ENCODE peak calls at places on chromosomes 6 and 20, in four cellular contexts. G is CD8-positive, alpha-beta T cell; X is sigmoid colon; K is lower lobe of right lung. B is an unnamed sample.

GRCh38 chr20:59255256-59255655 is 45.2 kb upstream of the EDN3 start:
- DNase-seq in G (no peak), K (no peak), X (no peak), B (no peak)

GRCh38 chr20:62635852-62636251 is 6.5 kb upstream of the SLCO4A1 start:
- DNase-seq in X (no peak), G (no peak), K (no peak), B (no peak)

GRCh38 chr6:3318821-3319540 is 60.2 kb downstream of the PSMG4 start:
- DNase-seq in G (no peak), K (no peak), X (peak; percentile 40), B (no peak)

GRCh38 chr6:141056945-141057635 is 1075.6 kb upstream of the GJE1 start:
- DNase-seq in G (no peak), K (no peak), X (no peak), B (no peak)

GRCh38 chr20:10769700-10770099 is 95.9 kb upstream of the JAG1 start:
- DNase-seq in K (no peak), X (no peak), G (no peak), B (no peak)

GRCh38 chr6:108914235-108915022 is 66.2 kb downstream of the ARMC2 start:
- DNase-seq in G (peak; percentile 17), X (no peak), K (no peak), B (no peak)

GRCh38 chr20:49846206-49846807 is 33.7 kb downstream of the SLC9A8 start:
- DNase-seq in K (no peak), X (no peak), G (peak; percentile 44), B (no peak)

GRCh38 chr6:139982652-139983051 is 608.2 kb upstream of the CITED2 start:
- DNase-seq in G (no peak), X (no peak), K (no peak), B (no peak)

GRCh38 chr6:6001443-6001842 is 5.3 kb downstream of the NRN1 start:
- DNase-seq in X (no peak), G (no peak), K (no peak), B (no peak)

GRCh38 chr20:32018269-32019155 is 8.3 kb downstream of the CCM2L start:
- DNase-seq in K (peak; percentile 74), X (no peak), G (peak; percentile 20), B (peak; percentile 86)

GRCh38 chr6:134984821-134985220 is 34.9 kb upstream of the ALDH8A1 start:
- DNase-seq in K (no peak), X (no peak), G (no peak), B (no peak)

GRCh38 chr6:39214846-39215639 is 14.2 kb downstream of the KCNK5 start:
- DNase-seq in K (peak; percentile 67), G (no peak), X (no peak), B (no peak)

GRCh38 chr20:35734777-35735649 is 7.0 kb downstream of the RBM39 start:
- DNase-seq in K (no peak), X (no peak), G (no peak), B (no peak)
- H3K4me1 ChIP-seq in K (peaks cover 88% of the 10 kb centered on the region), X (peaks cover 94% of the 10 kb centered on the region), G (peaks cover 88% of the 10 kb centered on the region), B (peaks cover 90% of the 10 kb centered on the region)

GRCh38 chr20:1423625-1424106 is 30.8 kb upstream of the FKBP1A start:
- DNase-seq in G (no peak), K (peak; percentile 53), X (no peak), B (no peak)
- H3K27ac ChIP-seq in G (no peak overlapping the region), K (no peak overlapping the region), X (no peak overlapping the region), B (no peak overlapping the region)

GRCh38 chr6:13859871-13860555 is 45.7 kb upstream of the MCUR1 start:
- DNase-seq in X (no peak), G (no peak), K (no peak), B (no peak)
- H3K4me3 ChIP-seq in X (peak overlapping the region; percentile 40), G (no peak overlapping the region), K (peak overlapping the region; percentile 39), B (peak overlapping the region; percentile 45)

DNA sequence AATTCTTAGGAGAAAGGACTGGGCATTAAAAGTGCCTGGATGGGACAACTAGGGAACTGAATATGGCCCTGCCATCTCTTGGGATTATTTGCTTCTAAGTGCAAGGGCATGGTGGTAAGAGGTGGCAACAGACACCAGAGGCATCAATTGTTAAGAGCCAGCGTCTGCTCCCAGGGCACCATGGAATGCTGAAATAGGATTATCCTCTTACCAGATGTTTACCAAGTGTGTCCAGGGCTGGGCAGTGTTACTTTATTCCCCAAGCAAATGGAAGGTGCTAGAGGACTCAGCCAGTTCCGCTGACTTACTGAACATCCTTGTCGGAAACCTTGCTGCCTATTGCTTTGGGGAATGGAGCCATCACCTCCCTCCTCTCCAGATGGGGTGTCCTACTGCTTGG is 273.6 kb upstream of the SUPT3H start:
- DNase-seq in X (no peak), K (no peak), G (no peak), B (no peak)
- H3K4me1 ChIP-seq in X (peaks cover 18% of the 10 kb centered on the region), K (no peaks in the 10 kb centered on the region), G (peaks cover 6% of the 10 kb centered on the region), B (no peaks in the 10 kb centered on the region)

DNA sequence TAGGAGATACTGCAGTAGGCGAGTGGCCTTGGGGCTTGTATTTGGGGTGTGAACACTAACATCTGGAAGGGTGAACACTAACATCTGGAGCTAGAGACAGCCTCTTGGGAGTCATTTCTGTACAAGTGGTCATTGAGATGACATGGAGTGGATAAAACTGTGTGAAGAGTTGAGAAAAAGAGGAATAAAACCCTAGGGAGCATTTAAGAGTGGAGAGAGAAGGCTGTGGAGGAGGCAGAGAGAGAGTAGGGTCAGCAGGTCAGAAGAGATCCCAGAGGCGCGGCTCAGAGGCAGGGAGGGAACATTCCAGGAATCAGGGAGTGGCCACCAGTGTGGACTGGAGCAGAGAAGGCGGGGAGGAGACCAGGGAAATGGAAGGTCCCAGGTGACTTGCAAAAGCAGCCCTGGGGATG is 202.0 kb upstream of the RNF24 start:
- DNase-seq in X (no peak), G (no peak), K (no peak), B (no peak)
- H3K27ac ChIP-seq in X (no peak overlapping the region), G (no peak overlapping the region), K (no peak overlapping the region), B (no peak overlapping the region)

GRCh38 chr20:47464380-47465101 is 37.1 kb upstream of the NCOA3 start:
- DNase-seq in K (no peak), G (no peak), X (peak; percentile 68), B (peak; percentile 81)
- H3K4me3 ChIP-seq in K (no peak overlapping the region), G (no peak overlapping the region), X (no peak overlapping the region), B (no peak overlapping the region)

GRCh38 chr20:43987018-43987417 is 72.4 kb downstream of the TOX2 start:
- DNase-seq in K (no peak), G (no peak), X (no peak), B (no peak)

GRCh38 chr20:43991264-43991663 is 76.6 kb downstream of the TOX2 start:
- DNase-seq in X (no peak), G (no peak), K (no peak), B (no peak)

GRCh38 chr20:43988451-43988850 is 73.8 kb downstream of the TOX2 start:
- DNase-seq in K (no peak), X (no peak), G (no peak), B (no peak)

GRCh38 chr20:43987531-43987930 is 72.9 kb downstream of the TOX2 start:
- DNase-seq in K (no peak), G (no peak), X (no peak), B (peak; percentile 5)

GRCh38 chr20:43988867-43989266 is 74.2 kb downstream of the TOX2 start:
- DNase-seq in X (no peak), G (no peak), K (no peak), B (peak; percentile 0)
- H3K4me1 ChIP-seq in X (no peaks in the 10 kb centered on the region), G (no peaks in the 10 kb centered on the region), K (peaks cover 5% of the 10 kb centered on the region), B (no peaks in the 10 kb centered on the region)

DNA sequence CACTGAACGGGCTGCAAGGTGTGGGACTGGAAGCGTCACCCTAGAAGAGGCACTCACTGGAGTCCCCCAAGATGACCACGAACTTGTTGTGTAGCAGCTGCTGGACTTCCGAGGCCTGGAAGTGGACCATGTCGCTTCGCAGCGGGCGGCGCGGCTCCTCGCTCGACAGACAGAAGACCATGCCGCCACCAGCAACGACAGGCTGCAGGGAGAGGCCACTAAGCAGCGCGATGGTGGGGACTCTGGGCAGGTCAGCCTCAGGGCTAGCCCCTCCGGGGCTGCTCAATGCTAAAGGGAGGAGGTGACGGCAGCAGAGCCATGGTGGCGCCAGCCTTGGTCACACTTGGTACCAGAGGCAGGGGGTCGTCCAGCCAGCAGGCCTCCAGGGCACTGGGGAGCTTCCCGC is 720 bp downstream of the PCED1A start:
- DNase-seq in K (no peak), G (no peak), X (no peak), B (no peak)
- H3K27ac ChIP-seq in K (peak overlapping the region; percentile 96), G (peak overlapping the region; percentile 88), X (peak overlapping the region; percentile 95), B (peak overlapping the region; percentile 86)